ENCODE peak calls at places on chromosomes 4 and X, in eight cellular contexts. A, Y, G, D, T, C, F and H are unnamed samples.
A peak's percentile ranks its signal among the peaks of the same experiment; 100 is the strongest.

GRCh38 chr4:27930976-27931375 is 1070.3 kb downstream of the STIM2 start:
- DNase-seq in A (no peak), Y (no peak), G (no peak), D (no peak), T (no peak), C (no peak), F (no peak), H (no peak)

GRCh38 chrX:151825927-151826471 is 86.7 kb upstream of the MAGEA4 start:
- DNase-seq in A (peak; percentile 1), Y (peak; percentile 95), G (peak; percentile 10), D (no peak), T (peak; percentile 17), C (no peak), F (no peak), H (peak; percentile 90)

GRCh38 chr4:55031158-55031557 is 94.2 kb downstream of the KDR start:
- DNase-seq in A (no peak), Y (no peak), G (peak; percentile 2), D (no peak), T (no peak), C (no peak), F (no peak), H (no peak)

GRCh38 chr4:107115185-107115847 is 79.2 kb upstream of the DKK2 start:
- DNase-seq in A (no peak), Y (no peak), G (no peak), D (no peak), T (no peak), C (no peak), F (no peak), H (peak; percentile 61)

GRCh38 chrX:119655125-119655524 is 37.8 kb downstream of the SEPTIN6 start:
- DNase-seq in A (no peak), Y (peak; percentile 55), G (no peak), D (peak; percentile 59), T (peak; percentile 20), C (peak; percentile 10), F (no peak), H (peak; percentile 89)

GRCh38 chr4:244471-244870 is 60.8 kb downstream of the ZNF732 start:
- DNase-seq in A (no peak), Y (peak; percentile 27), G (no peak), D (no peak), T (no peak), C (peak; percentile 52), F (peak; percentile 71), H (no peak)

GRCh38 chr4:69497081-69497480 is 1.4 kb upstream of the UGT2B4 start:
- DNase-seq in A (no peak), Y (peak; percentile 85), G (no peak), D (no peak), T (peak; percentile 42), C (no peak), F (no peak), H (peak; percentile 89)

GRCh38 chr4:28435346-28435745 is 1574.7 kb downstream of the STIM2 start:
- DNase-seq in A (no peak), Y (no peak), G (no peak), D (no peak), T (no peak), C (no peak), F (no peak), H (no peak)

GRCh38 chrX:151153086-151153485 is 23.3 kb upstream of the GPR50 start:
- DNase-seq in A (no peak), Y (peak; percentile 85), G (peak; percentile 4), D (no peak), T (no peak), C (no peak), F (no peak), H (peak; percentile 20)

GRCh38 chrX:111114806-111115205 is 18.8 kb downstream of the PAK3 start:
- DNase-seq in A (no peak), Y (peak; percentile 12), G (no peak), D (no peak), T (no peak), C (no peak), F (no peak), H (no peak)

GRCh38 chr4:129966175-129966574 is 870.2 kb downstream of the C4orf33 start:
- DNase-seq in A (no peak), Y (no peak), G (peak; percentile 10), D (no peak), T (no peak), C (no peak), F (no peak), H (no peak)

GRCh38 chr4:1859389-1859753 is 3.4 kb upstream of the LETM1 start:
- DNase-seq in A (no peak), Y (no peak), G (no peak), D (no peak), T (no peak), C (no peak), F (no peak), H (no peak)

GRCh38 chr4:70855464-70855863 is 15.8 kb upstream of the GRSF1 start:
- DNase-seq in A (no peak), Y (no peak), G (no peak), D (no peak), T (no peak), C (no peak), F (no peak), H (peak; percentile 72)

GRCh38 chr4:111776546-111776945 is 368.7 kb upstream of the FAM241A start:
- DNase-seq in A (no peak), Y (peak; percentile 36), G (no peak), D (no peak), T (no peak), C (no peak), F (no peak), H (peak; percentile 22)

GRCh38 chr4:183561905-183562304 is 57.0 kb downstream of the ING2 start:
- DNase-seq in A (no peak), Y (no peak), G (no peak), D (no peak), T (no peak), C (no peak), F (no peak), H (no peak)

GRCh38 chr4:25633541-25633940 is 22.1 kb upstream of the SLC34A2 start:
- DNase-seq in A (no peak), Y (no peak), G (no peak), D (no peak), T (no peak), C (no peak), F (no peak), H (no peak)

GRCh38 chrX:13341491-13342101 is 21.7 kb upstream of the ATXN3L start:
- DNase-seq in A (no peak), Y (peak; percentile 41), G (no peak), D (no peak), T (no peak), C (no peak), F (no peak), H (peak; percentile 48)